ENCODE peak calls at places on chromosomes 4 and X, in eight cellular contexts. X is Peyer's patch, N is mesothelial cell of epicardium, Y is B cell, J is progenitor cell of endocrine pancreas, F is fibroblast of mammary gland, K is HFF-Myc, E is fibroblast of pulmonary artery. W is an unnamed sample.
A peak's percentile ranks its signal among the peaks of the same experiment; 100 is the strongest.

GRCh38 chr4:68347845-68348244 is 2.0 kb downstream of the YTHDC1 start:
- DNase-seq in F (no peak), X (no peak), Y (no peak), E (no peak), N (no peak), J (no peak), K (no peak), W (no peak)

GRCh38 chrX:14026121-14026520 is 3.6 kb downstream of the GEMIN8 start:
- DNase-seq in E (no peak), N (no peak), J (no peak), F (no peak), Y (no peak), K (no peak), X (no peak), W (no peak)

GRCh38 chrX:130098202-130098552 is 12.1 kb downstream of the ELF4 start:
- DNase-seq in K (no peak), F (no peak), N (no peak), J (no peak), E (no peak), Y (no peak), X (no peak), W (no peak)

GRCh38 chrX:30995060-30995700 is 76.7 kb downstream of the FTHL17 start:
- DNase-seq in F (no peak), J (no peak), K (no peak), E (no peak), Y (no peak), N (no peak), X (no peak), W (no peak)

GRCh38 chr4:69196209-69196965 is 18.2 kb downstream of the UGT2B11 start:
- DNase-seq in E (no peak), X (no peak), K (no peak), Y (no peak), J (no peak), N (no peak), F (no peak), W (no peak)

GRCh38 chr4:6986067-6986780 is 56.9 kb upstream of the TADA2B start:
- DNase-seq in X (no peak), J (no peak), N (no peak), K (no peak), F (peak; percentile 71), E (peak; percentile 75), Y (no peak), W (peak; percentile 49)

GRCh38 chrX:55161581-55161980 is 58.6 kb upstream of the PAGE5 start:
- DNase-seq in N (peak; percentile 37), F (peak; percentile 0), Y (no peak), J (no peak), K (no peak), E (no peak), X (no peak), W (no peak)

GRCh38 chrX:40006025-40007017 is 91.4 kb downstream of the BCOR start:
- DNase-seq in K (no peak), F (no peak), X (peak; percentile 61), J (no peak), Y (peak; percentile 50), N (no peak), E (peak; percentile 17), W (peak; percentile 69)

GRCh38 chr4:56149601-56150000 is 200.9 kb downstream of the CEP135 start:
- DNase-seq in X (no peak), N (no peak), J (no peak), Y (no peak), F (peak; percentile 65), K (no peak), E (peak; percentile 71), W (no peak)

GRCh38 chrX:5957506-5957905 is 271.2 kb downstream of the NLGN4X start:
- DNase-seq in N (no peak), Y (no peak), E (no peak), F (peak; percentile 77), K (no peak), X (no peak), J (no peak), W (no peak)

GRCh38 chr4:123649644-123650356 is 253.2 kb downstream of the SPRY1 start:
- DNase-seq in J (peak; percentile 18), K (peak; percentile 64), F (peak; percentile 60), E (peak; percentile 94), N (no peak), X (peak; percentile 56), Y (no peak), W (peak; percentile 62)

GRCh38 chr4:99461623-99462401 is 26.7 kb upstream of the ADH7 start:
- DNase-seq in E (no peak), N (no peak), X (no peak), F (no peak), K (no peak), J (no peak), Y (no peak), W (no peak)

GRCh38 chr4:20299515-20299914 is 47.8 kb downstream of the SLIT2 start:
- DNase-seq in K (no peak), J (no peak), X (no peak), F (peak; percentile 68), N (no peak), E (peak; percentile 78), Y (no peak), W (no peak)

GRCh38 chrX:69019073-69019890 is 146.0 kb downstream of the PJA1 start:
- DNase-seq in J (no peak), Y (no peak), F (no peak), N (peak; percentile 16), E (no peak), X (no peak), K (no peak), W (no peak)

GRCh38 chr4:20248155-20248558 is 3.5 kb upstream of the SLIT2 start:
- DNase-seq in K (peak; percentile 85), X (no peak), Y (peak; percentile 2), N (no peak), F (peak; percentile 92), J (no peak), E (peak; percentile 86), W (no peak)

GRCh38 chr4:175469519-175469918 is 342.5 kb downstream of the GPM6A start:
- DNase-seq in X (no peak), E (peak; percentile 7), Y (no peak), J (no peak), N (peak; percentile 43), K (no peak), F (peak; percentile 12), W (no peak)

DNA sequence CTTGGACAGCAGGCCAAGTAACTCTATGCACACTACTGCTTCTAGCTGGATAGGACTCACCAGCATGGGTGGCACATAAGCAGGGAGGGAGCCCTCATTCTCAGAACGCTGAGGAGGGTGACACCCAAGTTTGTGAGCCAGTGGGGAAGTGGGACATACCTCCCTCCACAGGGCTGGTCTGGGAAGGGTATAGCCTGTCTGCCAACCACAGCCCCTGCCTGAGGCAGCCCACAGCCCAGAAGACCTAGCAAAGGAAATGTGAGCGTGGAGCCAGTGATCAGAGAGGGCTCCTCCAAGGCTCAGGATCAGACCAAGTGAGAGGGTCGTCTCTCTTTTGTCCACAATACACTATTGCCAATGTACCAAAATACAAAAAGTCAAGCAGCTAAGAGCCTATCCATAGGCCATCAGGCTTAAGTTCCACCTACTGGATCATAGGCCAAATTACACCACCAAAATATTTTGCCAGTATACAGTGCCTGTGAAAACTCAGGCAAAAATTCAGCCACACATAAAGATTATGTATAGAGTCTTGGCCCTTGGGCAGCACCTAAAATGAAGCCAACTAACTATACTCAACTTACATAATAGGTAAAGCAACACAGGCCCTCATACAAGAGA is 1203.1 kb downstream of the PCDH18 start:
- DNase-seq in E (peak; percentile 4), J (no peak), F (no peak), N (no peak), Y (no peak), X (no peak), K (no peak), W (no peak)
- TF ChIP-seq CTCF in E (peak; percentile 16), J (peak; percentile 14), F (no peak), N (no peak), Y (no peak), X (no peak), K (no peak), W (no peak)

GRCh38 chrX:11445540-11445939 is 152.3 kb downstream of the AMELX start:
- DNase-seq in N (no peak), E (no peak), K (no peak), J (no peak), Y (peak; percentile 19), F (no peak), X (no peak), W (no peak)
- TF ChIP-seq CTCF in N (no peak), E (no peak), K (no peak), J (no peak), Y (no peak), F (no peak), X (no peak), W (no peak)

DNA sequence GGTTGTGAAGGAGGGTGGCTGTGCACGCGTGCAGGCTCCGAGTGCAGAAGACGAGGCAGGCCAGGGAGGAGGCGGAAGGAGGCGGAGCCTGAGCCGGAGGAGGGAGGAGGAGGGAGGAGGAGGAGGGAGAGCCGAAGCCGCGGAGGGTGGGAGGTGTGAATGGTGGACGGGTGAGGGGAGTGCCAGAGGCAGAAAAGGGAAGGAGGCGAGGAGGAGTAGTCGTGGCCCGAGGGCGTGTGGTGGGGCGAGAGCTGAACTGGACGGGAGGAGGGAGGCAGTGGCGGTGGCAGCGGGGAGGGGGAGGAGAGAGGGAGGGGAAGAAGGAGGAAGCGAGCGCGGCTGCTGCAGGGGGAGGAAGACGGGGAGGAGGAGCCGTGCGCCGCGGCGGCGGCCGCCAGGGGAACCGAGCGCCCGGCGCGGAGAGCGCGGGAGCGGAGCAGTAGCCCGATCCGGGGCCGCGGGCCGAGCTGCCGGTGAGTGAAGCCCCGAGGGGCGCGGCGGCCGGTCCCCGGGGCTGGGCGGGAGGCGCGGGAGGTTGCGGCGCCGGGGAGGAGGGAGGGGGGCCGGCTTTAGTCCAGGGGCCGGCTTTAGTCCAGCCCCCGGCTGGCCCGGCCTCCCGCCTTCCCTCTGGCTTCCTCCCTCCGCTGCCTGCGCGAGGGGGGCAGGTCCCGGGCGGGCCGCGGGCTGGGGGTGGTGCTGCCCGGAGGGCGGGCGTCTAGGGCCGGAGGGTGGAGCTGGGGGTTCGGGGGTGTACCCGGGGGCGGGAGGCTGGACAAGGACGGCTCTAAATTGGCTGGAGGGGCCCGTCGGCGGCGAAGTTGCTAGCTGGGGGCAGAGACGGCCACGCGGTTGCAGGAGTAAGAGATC is at the start of gene TMEM164:
- DNase-seq in N (peak; percentile 86), K (peak; percentile 30), E (peak; percentile 84), Y (peak; percentile 83), X (peak; percentile 91), F (peak; percentile 70), J (peak; percentile 70), W (peak; percentile 89)
- TF ChIP-seq CTCF in N (no peak), K (no peak), E (no peak), Y (no peak), X (peak; percentile 47), F (no peak), J (peak; percentile 33), W (no peak)

DNA sequence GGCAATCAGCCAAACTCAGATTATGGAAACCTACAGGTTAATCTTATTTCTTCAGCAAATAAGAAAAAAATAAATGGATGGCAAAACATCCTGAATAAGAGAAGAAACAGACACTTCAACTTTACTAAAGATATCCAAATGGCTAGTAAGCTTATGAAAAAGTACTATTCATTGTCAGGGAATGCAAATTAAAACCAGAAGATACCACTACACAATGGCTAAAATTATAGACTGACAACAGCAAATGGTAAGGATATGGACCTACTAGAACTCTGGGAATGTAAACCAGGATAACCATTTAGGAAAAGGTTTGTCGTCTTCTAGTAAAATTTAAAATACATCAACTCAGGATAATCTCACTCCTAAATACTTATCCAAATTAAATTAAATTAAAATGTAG is 24.3 kb downstream of the GRSF1 start:
- DNase-seq in K (no peak), Y (no peak), F (no peak), N (no peak), E (no peak), J (no peak), X (no peak), W (no peak)
- TF ChIP-seq CTCF in K (no peak), Y (no peak), F (no peak), N (no peak), E (no peak), J (no peak), X (no peak), W (no peak)

W was measured in colonic mucosa.